ENCODE peak calls at places on chromosomes 11 and 22, in six cellular contexts. Z is T-helper 9 cell, P is AML-193, H is ovary, V is GM12891, W is brain microvascular endothelial cell. A is an unnamed sample.

GRCh38 chr11:35951659-35952058 is 7.8 kb downstream of the LDLRAD3 start:
- DNase-seq in W (no peak), H (no peak), P (no peak), V (no peak), Z (no peak), A (no peak)

GRCh38 chr11:413120-414081 is 1.4 kb downstream of the SIGIRR start:
- DNase-seq in H (no peak), Z (no peak), V (no peak), P (peak), W (no peak), A (no peak)

GRCh38 chr11:111911563-111912401 is at the start of gene CRYAB:
- DNase-seq in V (no peak), H (peak), W (peak), P (no peak), Z (no peak), A (peak)

GRCh38 chr11:65209711-65210360 is 28.1 kb downstream of the CAPN1 start:
- DNase-seq in W (no peak), V (no peak), H (no peak), P (no peak), Z (no peak), A (no peak)

GRCh38 chr11:122751298-122752070 is 86.8 kb upstream of the CRTAM start:
- DNase-seq in V (no peak), P (no peak), Z (no peak), H (no peak), W (no peak), A (peak)

GRCh38 chr22:38082986-38083710 is 836 bp downstream of the SLC16A8 start:
- DNase-seq in Z (no peak), P (no peak), W (no peak), V (no peak), H (no peak), A (no peak)

GRCh38 chr11:62786318-62787004 is 741 bp upstream of the TMEM179B start:
- DNase-seq in H (peak), W (peak), V (peak), Z (peak), P (peak), A (peak)

GRCh38 chr22:19516378-19517170 is 7.6 kb downstream of the CLDN5 start:
- DNase-seq in V (no peak), Z (no peak), P (no peak), W (no peak), H (no peak), A (no peak)

GRCh38 chr22:25485626-25486545 is 78.6 kb upstream of the GRK3 start:
- DNase-seq in W (no peak), Z (no peak), H (no peak), P (no peak), V (no peak), A (no peak)

GRCh38 chr11:65847746-65848145 is 10.2 kb downstream of the CFL1 start:
- DNase-seq in W (no peak), Z (no peak), H (no peak), V (no peak), P (no peak), A (no peak)

GRCh38 chr11:129613076-129613475 is 202.6 kb upstream of the TMEM45B start:
- DNase-seq in W (peak), Z (no peak), P (no peak), H (no peak), V (no peak), A (no peak)

GRCh38 chr22:23565942-23566715 is 14.0 kb downstream of the IGLL1 start:
- DNase-seq in Z (no peak), H (no peak), W (no peak), V (no peak), P (no peak), A (no peak)

GRCh38 chr11:46727952-46728658 is 9.1 kb downstream of the F2 start:
- DNase-seq in Z (no peak), H (no peak), P (no peak), V (no peak), W (no peak), A (no peak)

GRCh38 chr22:44410396-44411056 is 87.5 kb downstream of the RTL6 start:
- DNase-seq in H (no peak), V (no peak), P (no peak), Z (no peak), W (no peak), A (no peak)

GRCh38 chr22:33539902-33540751 is 380.1 kb downstream of the LARGE1 start:
- DNase-seq in H (peak), V (no peak), W (peak), Z (no peak), P (no peak), A (no peak)

GRCh38 chr11:11476499-11476898 is 123.4 kb upstream of the CSNK2A3 start:
- DNase-seq in Z (no peak), W (no peak), P (no peak), V (no peak), H (no peak), A (no peak)

GRCh38 chr11:60563553-60564235 is 48.5 kb downstream of the MS4A13 start:
- DNase-seq in H (no peak), V (no peak), P (no peak), W (no peak), Z (no peak), A (no peak)

GRCh38 chr11:8608646-8609045 is 14.6 kb upstream of the STK33 start:
- DNase-seq in W (peak), H (no peak), V (no peak), P (no peak), Z (no peak), A (peak)

GRCh38 chr22:48305726-48306235 is 1521.9 kb downstream of the BRD1 start:
- DNase-seq in W (no peak), V (no peak), P (no peak), H (no peak), Z (no peak), A (no peak)